ENCODE peak calls at places on chromosomes 16 and 17, in six cellular contexts. F is Calu3, Q is HFFc6, S is IMR-90, C is ascending aorta, K is endodermal cell. G is an unnamed sample.

GRCh38 chr16:3515897-3516296 is 15.1 kb downstream of the CLUAP1 start:
- DNase-seq in F (no peak), K (no peak), S (no peak), Q (no peak), C (no peak), G (no peak)

GRCh38 chr17:69967910-69968411 is 107.1 kb upstream of the KCNJ16 start:
- DNase-seq in F (no peak), C (no peak), S (peak; percentile 98), K (no peak), Q (peak; percentile 92), G (no peak)

GRCh38 chr17:67215991-67216421 is 29.0 kb downstream of the HELZ start:
- DNase-seq in Q (no peak), F (peak; percentile 15), S (no peak), K (no peak), C (no peak), G (no peak)

GRCh38 chr16:2027024-2028010 is 615 bp downstream of the NHERF2 start:
- DNase-seq in Q (peak; percentile 60), C (no peak), K (no peak), F (no peak), S (peak; percentile 59), G (no peak)

GRCh38 chr17:47208744-47209488 is at the start of gene MYL4:
- DNase-seq in S (no peak), C (no peak), K (peak; percentile 70), F (no peak), Q (no peak), G (peak; percentile 39)

GRCh38 chr16:62213763-62214162 is 177.5 kb upstream of the CDH8 start:
- DNase-seq in S (no peak), F (no peak), Q (no peak), C (no peak), K (peak; percentile 88), G (no peak)

GRCh38 chr16:85624646-85625045 is 11.5 kb downstream of the GSE1 start:
- DNase-seq in C (no peak), K (no peak), Q (no peak), S (no peak), F (no peak), G (no peak)

GRCh38 chr17:6894206-6894528 is 62.6 kb upstream of the TEKT1 start:
- DNase-seq in F (peak; percentile 41), S (no peak), K (peak; percentile 93), C (no peak), Q (no peak), G (no peak)

GRCh38 chr16:83698964-83699363 is 108.8 kb upstream of the HSBP1 start:
- DNase-seq in Q (no peak), F (no peak), K (no peak), C (no peak), S (no peak), G (no peak)

GRCh38 chr17:77829871-77830799 is 128.4 kb upstream of the TNRC6C start:
- DNase-seq in F (no peak), Q (no peak), K (peak; percentile 58), C (no peak), S (peak; percentile 72), G (no peak)

GRCh38 chr17:76351526-76352071 is 2.1 kb downstream of the PRPSAP1 start:
- DNase-seq in K (no peak), Q (no peak), F (no peak), S (no peak), C (no peak), G (no peak)

GRCh38 chr16:58366247-58367031 is 25.8 kb upstream of the GINS3 start:
- DNase-seq in K (no peak), F (no peak), Q (peak; percentile 40), S (peak; percentile 65), C (no peak), G (no peak)

GRCh38 chr17:29549169-29549935 is 17.5 kb downstream of the ABHD15 start:
- DNase-seq in K (peak; percentile 21), S (peak; percentile 44), Q (no peak), C (no peak), F (no peak), G (no peak)

GRCh38 chr16:73058616-73059409 is 10.9 kb upstream of the ZFHX3 start:
- DNase-seq in F (no peak), Q (no peak), S (peak; percentile 43), K (peak; percentile 84), C (no peak), G (no peak)

GRCh38 chr16:70793851-70794502 is 7.0 kb downstream of the VAC14 start:
- DNase-seq in Q (no peak), F (no peak), K (no peak), S (no peak), C (no peak), G (no peak)

GRCh38 chr16:9159839-9160550 is 68.6 kb downstream of the HAPSTR1 start:
- DNase-seq in Q (peak; percentile 51), F (peak; percentile 89), C (no peak), S (peak; percentile 66), K (peak; percentile 95), G (peak; percentile 42)

GRCh38 chr16:46690281-46691178 is 1.1 kb downstream of the ORC6 start:
- DNase-seq in C (no peak), S (peak; percentile 40), K (peak; percentile 52), Q (no peak), F (peak; percentile 46), G (no peak)

GRCh38 chr17:48901241-48901640 is 7.0 kb upstream of the UBE2Z start:
- DNase-seq in C (no peak), F (no peak), K (peak; percentile 47), S (no peak), Q (no peak), G (no peak)

GRCh38 chr17:48903401-48903800 is 4.8 kb upstream of the UBE2Z start:
- DNase-seq in F (no peak), C (no peak), K (no peak), S (no peak), Q (no peak), G (no peak)

GRCh38 chr17:48907713-48908046 is 527 bp upstream of the UBE2Z start:
- DNase-seq in C (no peak), Q (peak; percentile 75), K (no peak), F (no peak), S (peak; percentile 64), G (no peak)

GRCh38 chr17:48905987-48906515 is 2.2 kb upstream of the UBE2Z start:
- DNase-seq in K (no peak), C (no peak), S (no peak), Q (no peak), F (no peak), G (no peak)

DNA sequence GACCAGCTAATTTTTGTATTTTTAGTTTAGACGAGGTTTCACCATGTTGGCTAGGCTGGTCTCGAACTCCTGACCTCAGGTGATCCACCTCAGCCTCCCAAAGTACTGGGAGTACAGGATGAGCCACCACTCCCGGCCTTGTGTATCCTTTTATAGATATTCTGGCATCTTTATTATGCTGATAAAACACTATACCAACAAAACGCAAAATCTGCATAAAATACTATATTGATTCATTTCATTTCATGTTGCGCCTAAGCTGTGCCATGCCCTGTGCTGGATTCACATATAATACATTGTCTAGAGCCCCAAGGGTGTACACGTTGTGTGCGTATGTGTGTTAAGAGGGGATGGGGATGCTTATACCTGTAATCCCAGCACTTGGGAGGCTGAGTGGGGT is 3.8 kb upstream of the UBE2Z start:
- DNase-seq in S (no peak), Q (no peak), K (no peak), C (no peak), F (no peak), G (no peak)
- TF ChIP-seq CTCF in S (no peak), Q (no peak), K (no peak), C (no peak), F (no peak), G (no peak)

DNA sequence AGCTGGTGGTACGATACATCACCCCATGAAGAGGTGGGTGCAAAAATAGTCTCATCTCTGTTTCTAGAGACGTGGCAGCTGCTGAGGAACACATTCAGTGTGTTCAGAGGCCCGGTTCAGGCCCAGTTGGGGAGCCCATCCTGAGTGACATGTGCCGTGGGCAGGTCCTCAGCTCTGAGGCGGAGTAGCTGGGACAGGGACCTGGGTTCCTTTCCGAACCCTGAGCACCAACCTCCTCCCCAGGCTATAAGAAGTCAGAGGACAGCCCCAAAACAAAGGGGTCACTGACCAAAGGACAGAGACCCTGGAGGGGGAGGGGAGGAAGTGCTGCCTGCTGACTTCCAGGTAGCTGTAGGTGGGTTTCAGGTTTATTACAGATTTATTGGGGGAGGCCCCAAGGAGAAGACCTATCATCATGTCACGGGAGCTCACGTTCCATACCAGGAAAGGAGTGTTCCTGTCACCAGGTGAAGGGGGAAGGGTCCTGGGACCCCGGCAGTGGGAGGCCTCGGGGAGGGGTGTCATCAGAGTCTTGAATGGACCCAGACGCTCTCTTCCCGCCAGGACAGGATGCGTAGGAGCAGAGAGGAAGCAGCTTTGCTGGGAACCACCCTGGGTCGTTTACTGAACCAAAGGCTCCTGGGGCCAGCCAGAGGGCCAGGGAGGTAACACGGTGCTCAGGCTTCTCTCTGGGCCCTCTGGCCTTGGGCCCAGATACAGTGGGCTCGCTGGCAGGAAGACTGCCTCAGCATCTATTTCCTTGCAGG is 4.9 kb downstream of the LDHD start:
- DNase-seq in S (no peak), Q (no peak), F (no peak), K (peak; percentile 70), C (no peak), G (no peak)
- TF ChIP-seq CTCF in S (no peak), Q (peak; percentile 33), F (no peak), K (peak; percentile 1), C (no peak), G (no peak)

GRCh38 chr17:72602517-72603345 is 481.9 kb downstream of the SOX9 start:
- DNase-seq in F (peak; percentile 69), Q (peak; percentile 67), S (peak; percentile 73), C (no peak), K (peak; percentile 89), G (no peak)
- TF ChIP-seq CTCF in F (no peak), Q (peak; percentile 61), S (peak; percentile 24), C (no peak), K (peak; percentile 64), G (no peak)

GRCh38 chr16:66099261-66099660 is 267.2 kb upstream of the CDH5 start:
- DNase-seq in F (no peak), C (no peak), S (no peak), Q (no peak), K (no peak), G (peak; percentile 12)

GRCh38 chr16:66097746-66098145 is 268.7 kb upstream of the CDH5 start:
- DNase-seq in Q (no peak), S (no peak), F (no peak), K (no peak), C (no peak), G (no peak)

GRCh38 chr16:66093217-66093616 is 273.3 kb upstream of the CDH5 start:
- DNase-seq in S (peak; percentile 54), F (no peak), C (no peak), K (no peak), Q (no peak), G (no peak)

GRCh38 chr16:66091462-66091861 is 275.0 kb upstream of the CDH5 start:
- DNase-seq in K (no peak), Q (no peak), S (peak; percentile 38), F (no peak), C (no peak), G (no peak)

DNA sequence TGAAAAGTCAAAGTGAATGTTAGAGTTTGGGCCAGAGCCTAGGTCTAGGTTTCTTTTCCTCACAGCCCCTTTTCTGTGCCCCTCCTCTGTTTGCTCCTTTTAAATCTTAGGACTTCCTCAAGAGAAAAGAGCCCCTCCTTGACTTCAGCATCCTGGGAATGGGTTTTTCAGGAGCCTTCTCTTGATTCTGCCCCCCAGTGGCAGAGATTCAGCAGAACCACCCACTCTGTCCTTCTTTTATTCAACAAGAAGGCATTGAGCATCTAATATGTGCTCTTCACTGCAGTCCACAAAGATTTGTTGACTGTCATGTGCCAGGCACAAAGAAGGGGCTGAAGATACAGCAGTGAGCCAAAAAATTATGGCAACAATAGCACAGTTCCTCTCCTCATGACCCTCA is 270.8 kb upstream of the CDH5 start:
- DNase-seq in Q (no peak), K (no peak), F (no peak), C (no peak), S (no peak), G (no peak)
- TF ChIP-seq CTCF in Q (peak; percentile 48), K (peak; percentile 60), F (no peak), C (no peak), S (peak; percentile 7), G (no peak)

GRCh38 chr17:2366747-2367494 is 29.6 kb downstream of the SGSM2 start:
- DNase-seq in Q (no peak), S (no peak), F (no peak), C (no peak), K (peak; percentile 92), G (no peak)
- TF ChIP-seq CTCF in Q (peak; percentile 28), S (peak; percentile 10), F (no peak), C (no peak), K (peak; percentile 74), G (no peak)